ENCODE peak calls at places on chromosomes 13 and 19, in four cellular contexts. C is HFF-Myc, S is neural crest cell, O is tibial artery. Y is an unnamed sample.

GRCh38 chr13:84263354-84264069 is 381.2 kb upstream of the SLITRK1 start:
- DNase-seq in S (no peak), C (no peak), O (no peak), Y (no peak)

GRCh38 chr13:60654405-60654804 is 257.4 kb downstream of the TDRD3 start:
- DNase-seq in S (peak; percentile 8), O (peak; percentile 37), C (no peak), Y (no peak)

GRCh38 chr13:73258396-73258795 is 199.6 kb downstream of the KLF5 start:
- DNase-seq in C (no peak), S (no peak), O (no peak), Y (no peak)

GRCh38 chr19:58093071-58093470 is 5.0 kb downstream of the ZSCAN18 start:
- DNase-seq in S (no peak), O (no peak), C (no peak), Y (no peak)

GRCh38 chr19:11096210-11096841 is 7.1 kb downstream of the LDLR start:
- DNase-seq in S (no peak), C (no peak), O (peak; percentile 33), Y (peak; percentile 40)

GRCh38 chr19:33177417-33177976 is 16.6 kb upstream of the LRP3 start:
- DNase-seq in C (no peak), O (no peak), S (peak; percentile 62), Y (no peak)

GRCh38 chr19:2359992-2360875 is at the start of gene TMPRSS9:
- DNase-seq in S (no peak), C (no peak), O (no peak), Y (no peak)

GRCh38 chr13:97254809-97255208 is 32.7 kb downstream of the MBNL2 start:
- DNase-seq in C (no peak), O (no peak), S (no peak), Y (no peak)

GRCh38 chr13:86922936-86923335 is 748.2 kb upstream of the SLITRK5 start:
- DNase-seq in S (no peak), O (no peak), C (no peak), Y (no peak)

GRCh38 chr13:42225051-42225450 is 46.9 kb upstream of the AKAP11 start:
- DNase-seq in O (no peak), S (no peak), C (no peak), Y (no peak)

GRCh38 chr19:55590109-55590508 is 9.2 kb downstream of the FIZ1 start:
- DNase-seq in C (no peak), S (no peak), O (no peak), Y (no peak)

GRCh38 chr19:13034636-13035035 is 39.4 kb downstream of the NFIX start:
- DNase-seq in S (no peak), C (no peak), O (no peak), Y (no peak)

GRCh38 chr13:46520188-46520587 is 32.8 kb upstream of the LRCH1 start:
- DNase-seq in S (no peak), O (no peak), C (no peak), Y (no peak)

DNA sequence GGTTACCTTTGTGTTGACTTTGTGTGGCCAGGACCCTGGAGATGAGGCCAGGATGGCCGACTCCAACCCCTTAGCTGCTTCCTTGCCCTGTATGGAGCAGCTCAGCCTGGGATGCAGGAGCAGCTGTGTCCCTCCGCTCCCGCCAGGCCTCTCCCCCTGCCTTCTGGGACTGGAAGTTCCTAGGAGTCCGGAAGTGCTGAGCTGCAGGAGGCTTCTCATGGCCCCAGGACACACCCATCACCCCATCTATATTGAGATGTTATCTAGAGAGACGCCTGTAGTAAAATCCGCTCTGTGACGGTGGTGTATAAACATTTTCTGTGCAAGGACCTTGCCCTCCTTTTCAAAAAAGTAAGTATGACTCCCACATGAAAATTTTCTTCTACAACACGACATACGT is 27.0 kb downstream of the WTIP start:
- DNase-seq in O (no peak), S (no peak), C (no peak), Y (no peak)
- TF ChIP-seq CTCF in O (no peak), S (no peak), C (no peak), Y (no peak)

DNA sequence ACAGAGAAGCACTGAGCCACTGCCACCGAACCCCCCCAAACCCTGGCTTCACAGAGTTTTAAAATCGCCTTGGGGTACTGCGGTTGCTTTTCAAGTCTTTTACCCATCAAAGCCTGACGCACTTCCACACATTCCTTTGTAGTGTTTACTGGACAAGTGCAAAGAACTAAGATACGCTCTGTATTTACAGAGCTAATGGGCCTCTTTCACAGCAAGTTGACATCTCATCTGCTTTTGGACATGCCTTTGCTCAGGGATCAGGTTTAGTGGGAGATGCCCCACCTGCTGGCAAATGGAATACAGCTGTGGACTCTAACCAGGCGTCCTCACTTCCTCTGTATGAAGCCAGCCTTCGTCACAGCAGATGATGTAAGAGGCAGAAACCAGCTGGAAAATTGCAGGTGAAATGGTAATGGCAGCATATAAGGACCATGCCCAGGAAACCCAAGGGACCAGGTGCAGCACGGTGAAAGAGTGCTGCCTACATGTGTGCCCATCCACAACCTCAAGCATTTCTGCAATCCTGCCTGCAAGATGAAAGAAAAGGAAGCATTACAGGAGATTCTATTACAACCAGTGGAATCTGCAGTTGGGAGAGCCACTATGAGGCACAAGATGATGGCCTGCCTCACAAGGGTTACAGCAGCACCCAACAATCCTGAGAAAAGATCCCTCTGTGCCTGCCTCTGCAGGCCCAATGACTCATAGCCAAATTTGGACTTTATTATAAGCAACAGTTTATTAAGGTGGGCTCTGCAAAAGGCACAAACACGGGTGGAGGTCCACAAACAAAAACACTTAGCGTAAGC is 34.7 kb downstream of the BRD4 start:
- DNase-seq in O (no peak), C (peak; percentile 55), S (no peak), Y (no peak)
- TF ChIP-seq CTCF in O (no peak), C (peak; percentile 18), S (no peak), Y (no peak)

GRCh38 chr19:30968210-30968609 is 381.0 kb downstream of the TSHZ3 start:
- DNase-seq in C (no peak), O (no peak), S (no peak), Y (no peak)
- TF ChIP-seq CTCF in C (no peak), O (no peak), S (no peak), Y (no peak)

GRCh38 chr13:80133631-80134083 is 207.3 kb downstream of the SPRY2 start:
- DNase-seq in C (no peak), O (no peak), S (no peak), Y (no peak)

GRCh38 chr13:80137994-80138393 is 202.9 kb downstream of the SPRY2 start:
- DNase-seq in O (no peak), S (no peak), C (no peak), Y (no peak)

GRCh38 chr13:80134360-80134759 is 206.6 kb downstream of the SPRY2 start:
- DNase-seq in S (no peak), C (no peak), O (no peak), Y (no peak)

GRCh38 chr13:80131204-80131603 is 209.7 kb downstream of the SPRY2 start:
- DNase-seq in S (peak; percentile 63), O (peak; percentile 59), C (no peak), Y (no peak)

DNA sequence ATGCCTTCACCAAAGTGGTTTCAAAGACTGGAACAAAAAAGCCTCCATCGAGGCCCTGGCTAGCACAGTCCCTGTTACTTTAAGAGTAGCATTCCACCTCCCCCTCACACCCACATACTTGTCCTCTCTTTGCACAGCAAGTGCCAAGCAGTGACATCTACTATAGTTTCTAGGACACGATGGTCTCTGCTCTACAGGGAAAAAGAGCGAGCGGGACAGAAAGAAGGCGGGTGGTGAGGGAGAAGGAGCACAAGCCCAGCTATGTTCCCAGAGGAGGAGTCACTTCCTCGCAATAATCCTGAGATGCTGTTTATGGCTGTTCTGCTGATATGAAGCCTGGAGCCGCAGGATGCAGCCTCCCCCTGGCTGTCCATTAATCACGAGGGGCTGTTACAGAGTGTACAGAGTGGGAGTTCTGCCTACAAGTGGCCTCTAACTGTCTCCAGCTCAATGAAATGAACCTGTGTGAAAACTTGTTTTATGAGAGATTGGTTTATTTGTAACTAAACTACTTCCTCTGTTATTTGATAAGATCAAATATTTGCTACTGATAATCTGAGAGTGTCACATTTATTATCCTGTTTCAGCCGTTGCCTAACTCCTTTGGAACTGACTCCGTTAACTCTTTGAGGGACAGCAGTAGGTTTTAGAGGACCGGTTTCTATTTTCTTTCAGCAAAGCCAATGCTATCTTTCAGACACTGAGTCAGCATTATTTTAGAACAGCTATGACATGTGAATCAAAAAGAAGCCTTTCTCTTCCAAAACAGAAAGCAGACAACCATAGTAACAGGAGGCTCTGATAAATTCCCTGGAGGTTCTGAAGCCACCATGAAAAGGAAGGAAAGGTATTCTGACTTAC is 208.0 kb downstream of the SPRY2 start:
- DNase-seq in O (peak; percentile 52), C (no peak), S (peak; percentile 23), Y (no peak)
- TF ChIP-seq CTCF in O (no peak), C (no peak), S (no peak), Y (no peak)

GRCh38 chr13:95403349-95404140 is 102.3 kb upstream of the ABCC4 start:
- DNase-seq in C (no peak), S (peak; percentile 30), O (no peak), Y (no peak)
- TF ChIP-seq CTCF in C (no peak), S (no peak), O (no peak), Y (no peak)

GRCh38 chr19:38544569-38545315 is 73.0 kb downstream of the MAP4K1 start:
- DNase-seq in O (no peak), C (no peak), S (no peak), Y (no peak)
- TF ChIP-seq CTCF in O (no peak), C (peak; percentile 41), S (peak; percentile 24), Y (peak; percentile 66)

GRCh38 chr19:18529782-18530181 is 7.9 kb upstream of the ELL start:
- DNase-seq in S (no peak), O (no peak), C (no peak), Y (no peak)

GRCh38 chr19:18532208-18532890 is 10.5 kb upstream of the ELL start:
- DNase-seq in C (no peak), S (no peak), O (no peak), Y (no peak)

GRCh38 chr19:18533058-18533457 is 10.3 kb downstream of the FKBP8 start:
- DNase-seq in C (no peak), S (no peak), O (no peak), Y (no peak)

GRCh38 chr19:18536475-18536874 is 6.9 kb downstream of the FKBP8 start:
- DNase-seq in S (no peak), O (no peak), C (no peak), Y (no peak)

DNA sequence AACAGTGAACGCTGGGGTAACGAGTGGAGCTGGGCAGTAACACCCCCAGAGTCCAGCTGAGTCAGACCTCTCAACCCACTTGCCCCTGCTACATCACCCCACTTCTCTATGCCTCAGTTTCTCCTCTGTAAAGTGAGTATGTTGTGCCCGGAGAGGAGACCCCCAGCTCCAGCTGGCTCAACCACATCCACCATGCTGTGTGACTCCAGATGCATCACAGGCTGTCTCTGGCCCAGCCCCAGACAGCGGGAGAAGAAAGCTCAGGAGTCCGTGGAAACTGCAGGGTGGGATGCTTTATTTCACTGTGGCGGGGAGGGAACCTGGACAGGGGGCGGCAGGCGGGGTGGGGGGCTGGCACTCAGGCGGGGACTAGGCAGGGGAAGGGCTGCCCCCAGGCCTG is 9.6 kb upstream of the ELL start:
- DNase-seq in O (no peak), S (no peak), C (no peak), Y (no peak)
- TF ChIP-seq CTCF in O (no peak), S (no peak), C (no peak), Y (no peak)

GRCh38 chr19:3852614-3853254 is 16.1 kb downstream of the ZFR2 start:
- DNase-seq in S (no peak), C (peak; percentile 31), O (no peak), Y (peak; percentile 52)
- TF ChIP-seq CTCF in S (peak; percentile 29), C (peak; percentile 25), O (no peak), Y (peak; percentile 48)

Y was measured in natural killer cell.